ENCODE peak calls at places on chromosomes 3 and 15, in five cellular contexts. O is IMR-90, I is H9, W is mesendoderm, V is mesenchymal stem cell. G is an unnamed sample.

GRCh38 chr3:105365536-105366301 is 990 bp upstream of the ALCAM start:
- DNase-seq in O (peak), I (peak), W (peak), V (peak), G (peak)

GRCh38 chr15:45200001-45200798 is 12.4 kb upstream of the SHF start:
- DNase-seq in O (peak), I (peak), W (peak), V (peak), G (peak)

GRCh38 chr15:96340611-96341464 is 10.3 kb downstream of the NR2F2 start:
- DNase-seq in O (peak), I (peak), W (peak), V (peak), G (peak)

GRCh38 chr15:72751751-72752455 is 31.7 kb downstream of the ADPGK start:
- DNase-seq in O (peak), I (no peak), W (no peak), V (no peak), G (no peak)

GRCh38 chr3:105593315-105593714 is 226.6 kb downstream of the ALCAM start:
- DNase-seq in O (no peak), I (no peak), W (no peak), V (no peak), G (no peak)

GRCh38 chr3:24678441-24678865 is 183.8 kb upstream of the THRB start:
- DNase-seq in O (peak), I (no peak), W (no peak), V (peak), G (no peak)

GRCh38 chr3:72137865-72138861 is 353.2 kb upstream of the PROK2 start:
- DNase-seq in O (no peak), I (no peak), W (no peak), V (no peak), G (no peak)

GRCh38 chr15:100131321-100132224 is 210.2 kb downstream of the ADAMTS17 start:
- DNase-seq in O (peak), I (peak), W (no peak), V (peak), G (no peak)

GRCh38 chr3:58591496-58592133 is 14.4 kb upstream of the FAM107A start:
- DNase-seq in O (no peak), I (no peak), W (no peak), V (no peak), G (no peak)

GRCh38 chr15:79004336-79004735 is 59.5 kb upstream of the CTSH start:
- DNase-seq in O (peak), I (peak), W (peak), V (peak), G (no peak)

GRCh38 chr15:40151991-40152390 is 8.9 kb upstream of the BUB1B start:
- DNase-seq in O (no peak), I (no peak), W (no peak), V (no peak), G (no peak)

GRCh38 chr15:40150163-40150925 is 10.5 kb upstream of the BUB1B start:
- DNase-seq in O (peak), I (no peak), W (no peak), V (peak), G (no peak)

GRCh38 chr15:40149339-40149738 is 11.5 kb upstream of the BUB1B start:
- DNase-seq in O (no peak), I (no peak), W (no peak), V (no peak), G (no peak)

GRCh38 chr15:40155270-40155910 is 5.5 kb upstream of the BUB1B start:
- DNase-seq in O (no peak), I (peak), W (peak), V (no peak), G (no peak)

DNA sequence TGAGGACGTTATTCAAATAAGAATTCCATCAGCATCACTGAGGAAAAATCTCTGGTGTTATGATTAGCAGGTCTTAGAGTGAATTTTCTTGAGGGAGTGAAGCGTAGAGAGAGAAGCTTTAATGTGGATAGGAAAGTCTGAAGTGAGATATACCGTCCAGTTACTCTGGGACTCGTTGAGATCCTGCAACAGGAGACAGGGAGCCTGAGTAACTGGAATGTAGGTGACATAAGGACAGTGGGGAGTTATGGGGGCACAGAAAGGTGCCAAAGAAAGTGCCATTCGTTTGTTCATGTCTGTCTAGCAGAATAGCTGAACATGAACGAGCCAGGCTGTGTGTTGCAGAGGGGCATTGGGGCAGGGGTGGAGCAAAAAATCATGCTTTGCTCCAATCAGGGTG is 9.4 kb upstream of the BUB1B start:
- DNase-seq in O (no peak), I (no peak), W (no peak), V (no peak), G (no peak)
- H2BK5ac ChIP-seq in O (no peak), I (no peak), W (no peak), V (no peak), G (no peak)

DNA sequence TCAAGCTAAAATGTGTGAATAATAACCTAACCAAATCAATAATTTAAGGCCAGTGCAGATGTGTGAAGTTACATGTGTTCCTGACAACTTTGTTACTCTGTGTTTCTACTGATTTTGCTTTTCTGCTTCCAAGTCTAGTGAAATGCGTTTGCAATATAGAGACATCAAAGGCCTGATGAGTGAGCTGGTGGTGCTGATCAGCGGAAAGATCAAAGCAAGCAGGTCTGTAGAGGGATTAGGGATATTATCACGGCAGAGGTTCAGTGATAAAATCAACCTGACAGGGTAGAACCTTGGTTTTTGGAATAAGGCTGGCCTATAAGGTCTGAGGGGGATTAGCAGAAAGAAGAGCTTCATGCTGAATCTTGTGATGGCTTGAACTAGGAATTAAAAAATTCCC is 111.6 kb downstream of the EDEM1 start:
- DNase-seq in O (no peak), I (no peak), W (peak), V (no peak), G (no peak)
- H2BK5ac ChIP-seq in O (no peak), I (no peak), W (no peak), V (no peak), G (no peak)

DNA sequence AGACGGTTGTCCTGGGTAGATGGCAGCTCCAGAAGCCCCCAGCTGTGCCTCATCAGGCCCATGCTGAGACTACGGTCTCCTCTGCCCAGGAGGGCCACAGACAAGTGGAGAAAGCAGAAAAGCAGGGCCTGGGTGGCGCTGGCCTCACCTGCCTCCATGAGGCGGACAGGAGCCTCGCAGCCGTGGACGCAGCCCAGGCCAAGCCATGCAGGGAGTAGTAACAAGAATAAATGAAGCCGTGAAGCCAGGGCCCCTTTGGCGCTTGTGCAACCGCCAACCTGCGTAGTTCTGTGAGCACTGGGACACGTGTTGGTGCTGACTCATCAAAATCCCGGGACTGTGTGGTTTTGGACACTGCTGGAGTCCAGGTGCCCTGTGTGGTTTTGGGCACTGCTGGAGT is 12.3 kb upstream of the MUC4 start:
- DNase-seq in O (no peak), I (no peak), W (no peak), V (no peak), G (no peak)
- H2BK5ac ChIP-seq in O (no peak), I (no peak), W (no peak), V (no peak), G (no peak)

GRCh38 chr3:188775412-188775811 is 396.4 kb upstream of the TPRG1 start:
- DNase-seq in O (no peak), I (no peak), W (no peak), V (no peak), G (no peak)

GRCh38 chr3:188779537-188779936 is 392.2 kb upstream of the TPRG1 start:
- DNase-seq in O (peak), I (no peak), W (no peak), V (no peak), G (no peak)

GRCh38 chr3:188776447-188776846 is 395.3 kb upstream of the TPRG1 start:
- DNase-seq in O (peak), I (no peak), W (peak), V (no peak), G (no peak)

GRCh38 chr3:188782725-188783124 is 389.0 kb upstream of the TPRG1 start:
- DNase-seq in O (no peak), I (no peak), W (no peak), V (no peak), G (no peak)

GRCh38 chr3:188780188-188781147 is 391.3 kb upstream of the TPRG1 start:
- DNase-seq in O (no peak), I (no peak), W (no peak), V (peak), G (no peak)
- H2BK5ac ChIP-seq in O (no peak), I (no peak), W (no peak), V (no peak), G (no peak)